ENCODE peak calls at places on chromosomes 2 and 18, in five cellular contexts. H is K562, P is colonic mucosa, D is H9, F is fibroblast of lung. K is an unnamed sample.

GRCh38 chr18:27750014-27750413 is 426.9 kb downstream of the CDH2 start:
- DNase-seq in H (no peak), P (peak; percentile 17), D (peak; percentile 80), F (peak; percentile 14), K (peak; percentile 20)

GRCh38 chr18:48486762-48487161 is 52.1 kb upstream of the CTIF start:
- DNase-seq in H (no peak), P (no peak), D (no peak), F (no peak), K (no peak)

GRCh38 chr2:111118455-111119003 is 2.2 kb upstream of the BCL2L11 start:
- DNase-seq in H (no peak), P (peak; percentile 55), D (peak; percentile 39), F (no peak), K (peak; percentile 63)

GRCh38 chr18:79043288-79043687 is 25.9 kb upstream of the ATP9B start:
- DNase-seq in H (no peak), P (no peak), D (no peak), F (no peak), K (no peak)

GRCh38 chr18:21930177-21930576 is 189.6 kb downstream of the MIB1 start:
- DNase-seq in H (no peak), P (no peak), D (no peak), F (no peak), K (no peak)

GRCh38 chr18:9704233-9705118 is 3.6 kb upstream of the RAB31 start:
- DNase-seq in H (no peak), P (no peak), D (no peak), F (no peak), K (no peak)

GRCh38 chr2:172113617-172114016 is 10.9 kb upstream of the DLX2 start:
- DNase-seq in H (peak; percentile 43), P (no peak), D (no peak), F (peak; percentile 66), K (peak; percentile 56)

GRCh38 chr2:207394203-207394741 is 135.5 kb upstream of the CREB1 start:
- DNase-seq in H (no peak), P (no peak), D (no peak), F (no peak), K (no peak)

GRCh38 chr18:75656035-75656434 is 228.5 kb upstream of the SMIM21 start:
- DNase-seq in H (no peak), P (no peak), D (no peak), F (no peak), K (peak; percentile 11)

GRCh38 chr2:132936261-132936660 is 266.3 kb upstream of the LYPD1 start:
- DNase-seq in H (no peak), P (no peak), D (no peak), F (no peak), K (no peak)

GRCh38 chr2:42969231-42970150 is 177.1 kb upstream of the HAAO start:
- DNase-seq in H (no peak), P (no peak), D (no peak), F (peak; percentile 80), K (no peak)

GRCh38 chr18:34892379-34892778 is 148.8 kb upstream of the MAPRE2 start:
- DNase-seq in H (no peak), P (no peak), D (no peak), F (no peak), K (no peak)

GRCh38 chr2:205699554-205700289 is 17.4 kb downstream of the NRP2 start:
- DNase-seq in H (no peak), P (no peak), D (no peak), F (no peak), K (no peak)

GRCh38 chr2:8976847-8977246 is 26.6 kb downstream of the MBOAT2 start:
- DNase-seq in H (no peak), P (no peak), D (no peak), F (no peak), K (no peak)

GRCh38 chr2:11558206-11558886 is 24.5 kb downstream of the GREB1 start:
- DNase-seq in H (no peak), P (no peak), D (no peak), F (no peak), K (no peak)

GRCh38 chr2:108805782-108806181 is 19.2 kb downstream of the CCDC138 start:
- DNase-seq in H (no peak), P (no peak), D (no peak), F (no peak), K (no peak)

GRCh38 chr18:23992119-23992940 is 22.2 kb upstream of the TTC39C start:
- DNase-seq in H (no peak), P (no peak), D (no peak), F (peak; percentile 39), K (no peak)

GRCh38 chr2:217356795-217357194 is 496.9 kb upstream of the TNP1 start:
- DNase-seq in H (no peak), P (no peak), D (no peak), F (no peak), K (no peak)

GRCh38 chr2:120677696-120678095 is 58.0 kb upstream of the GLI2 start:
- DNase-seq in H (no peak), P (no peak), D (no peak), F (no peak), K (no peak)

GRCh38 chr2:40371525-40372277 is 80.2 kb downstream of the SLC8A1 start:
- DNase-seq in H (no peak), P (peak; percentile 23), D (peak; percentile 37), F (peak; percentile 69), K (peak; percentile 69)

GRCh38 chr2:33354981-33355380 is 121.5 kb upstream of the RASGRP3 start:
- DNase-seq in H (no peak), P (no peak), D (no peak), F (peak; percentile 67), K (no peak)

GRCh38 chr18:11963991-11964484 is 17.3 kb upstream of the IMPA2 start:
- DNase-seq in H (no peak), P (no peak), D (no peak), F (no peak), K (peak; percentile 37)

GRCh38 chr18:66682855-66683322 is 79.0 kb upstream of the CDH19 start:
- DNase-seq in H (no peak), P (no peak), D (no peak), F (no peak), K (peak; percentile 14)

GRCh38 chr18:35127201-35127600 is 86.0 kb downstream of the MAPRE2 start:
- DNase-seq in H (peak; percentile 23), P (no peak), D (peak; percentile 67), F (peak; percentile 16), K (peak; percentile 47)

GRCh38 chr2:26982102-26982742 is 11.8 kb downstream of the MAPRE3 start:
- DNase-seq in H (peak; percentile 53), P (peak; percentile 87), D (peak; percentile 42), F (peak; percentile 33), K (peak; percentile 51)

GRCh38 chr2:22002066-22002465 is 878.3 kb downstream of the TDRD15 start:
- DNase-seq in H (no peak), P (no peak), D (no peak), F (no peak), K (no peak)

GRCh38 chr2:3634631-3635091 is 23.3 kb upstream of the ALLC start:
- DNase-seq in H (no peak), P (no peak), D (peak; percentile 20), F (no peak), K (no peak)

GRCh38 chr2:191486584-191487320 is 191.2 kb upstream of the NABP1 start:
- DNase-seq in H (no peak), P (peak; percentile 29), D (no peak), F (peak; percentile 93), K (no peak)

GRCh38 chr2:12766421-12766879 is 49.7 kb downstream of the TRIB2 start:
- DNase-seq in H (no peak), P (no peak), D (no peak), F (no peak), K (no peak)

DNA sequence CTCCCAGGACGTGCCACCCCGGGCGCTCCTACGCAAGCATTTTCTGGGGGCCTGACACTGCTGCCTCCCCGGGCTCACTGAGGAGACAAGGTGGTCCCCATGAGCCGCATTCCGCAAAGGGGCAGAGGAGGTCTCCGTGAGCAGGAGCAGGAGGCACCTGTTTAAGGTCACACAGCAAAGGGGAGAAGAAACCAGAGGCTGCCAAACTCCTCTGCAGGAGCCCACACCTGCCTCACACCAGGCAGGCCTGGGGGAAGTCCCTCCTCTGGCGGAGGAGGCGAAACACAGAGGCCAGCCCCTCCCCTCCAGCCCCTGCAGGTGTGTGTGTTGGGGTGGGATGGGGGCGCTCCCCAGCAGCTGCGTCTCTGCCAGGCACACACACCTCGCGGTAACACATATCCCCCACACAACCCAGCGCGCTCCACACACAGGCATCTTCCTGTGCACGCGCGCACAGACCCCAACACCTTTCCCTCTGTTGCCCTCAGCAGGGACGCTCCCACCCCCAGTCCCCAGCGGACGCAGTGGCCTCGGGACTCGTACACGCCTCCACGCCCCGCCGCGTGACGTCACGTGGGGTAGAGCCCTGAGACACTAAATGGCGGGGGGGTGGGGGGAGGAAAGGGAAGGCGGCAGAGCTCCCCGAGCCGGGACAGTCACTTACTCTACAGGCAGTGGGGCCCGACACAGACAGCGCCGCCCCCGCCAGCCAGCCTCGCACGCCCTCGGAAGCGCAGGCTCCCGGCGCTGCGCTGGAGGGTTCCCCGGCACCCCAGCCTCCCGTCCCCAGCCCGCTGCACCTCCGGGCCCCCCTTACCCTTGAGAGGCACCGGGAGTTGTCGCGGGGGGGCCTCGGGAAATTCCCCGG is 537 bp upstream of the WNT10A start:
- DNase-seq in H (peak; percentile 37), P (peak; percentile 46), D (peak; percentile 57), F (no peak), K (no peak)
- H3K9ac ChIP-seq in H (no peak overlapping the region), P (no peak overlapping the region), D (no peak overlapping the region), F (no peak overlapping the region), K (no peak overlapping the region)

GRCh38 chr2:118835739-118836410 is 11.6 kb downstream of the EN1 start:
- DNase-seq in H (no peak), P (no peak), D (peak; percentile 60), F (no peak), K (peak; percentile 70)
- H3K9ac ChIP-seq in H (no peak overlapping the region), P (no peak overlapping the region), D (no peak overlapping the region), F (no peak overlapping the region), K (no peak overlapping the region)

GRCh38 chr2:85411405-85411748 is 1.2 kb upstream of the CAPG start:
- DNase-seq in H (no peak), P (no peak), D (no peak), F (no peak), K (no peak)
- H3K9ac ChIP-seq in H (no peak overlapping the region), P (no peak overlapping the region), D (no peak overlapping the region), F (no peak overlapping the region), K (no peak overlapping the region)

DNA sequence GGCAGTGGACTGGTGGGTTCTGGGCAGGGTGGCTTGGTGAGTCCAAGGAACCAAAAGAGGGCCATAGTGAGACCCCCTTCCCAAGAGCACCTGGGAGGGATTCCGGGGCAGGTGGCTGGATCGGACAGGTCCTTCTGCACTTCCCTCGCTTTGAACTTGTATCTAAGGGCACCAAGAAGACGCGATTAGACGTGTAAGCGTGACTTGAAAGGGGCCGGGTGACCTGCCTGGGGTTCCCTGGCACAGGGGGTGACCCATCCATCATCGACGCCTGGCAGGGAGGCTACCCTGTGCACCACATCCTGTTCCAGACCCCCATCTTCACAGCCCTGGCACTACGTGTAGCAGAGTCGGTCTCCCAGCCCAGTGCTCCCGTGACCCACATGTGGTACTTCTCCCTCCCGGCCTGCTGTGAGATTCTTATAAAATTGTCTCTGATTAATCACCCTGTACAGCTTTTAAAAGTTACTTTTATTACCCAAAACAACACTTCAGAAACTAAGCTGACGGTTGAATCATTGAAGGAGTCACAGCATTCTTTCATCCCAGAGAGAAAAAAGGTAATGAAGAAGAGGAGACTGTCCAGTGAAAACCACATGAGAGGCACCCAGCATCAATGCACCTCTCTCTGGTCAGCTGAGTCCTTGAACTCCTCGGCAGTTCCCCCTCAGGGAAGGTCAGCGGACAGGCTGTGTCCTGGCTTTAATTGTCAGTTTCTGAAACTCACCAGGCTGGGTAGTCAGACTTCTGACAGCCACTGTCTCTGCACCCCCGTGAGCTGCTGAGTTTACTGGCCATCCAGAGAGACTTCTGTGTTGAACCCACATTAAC is 13.0 kb downstream of the SH3BP4 start:
- DNase-seq in H (no peak), P (peak; percentile 14), D (no peak), F (no peak), K (no peak)
- H3K9ac ChIP-seq in H (no peak overlapping the region), P (no peak overlapping the region), D (no peak overlapping the region), F (no peak overlapping the region), K (no peak overlapping the region)